ENCODE peak calls at places on chromosomes 13 and 19, in nine cellular contexts. H, I, U, S, X, P, V, E and Q are unnamed samples.

GRCh38 chr19:6060600-6061391 is 49.5 kb downstream of the RFX2 start:
- DNase-seq in H (no peak), I (no peak), U (no peak), S (peak; percentile 48), X (peak; percentile 93), P (no peak), V (no peak), E (no peak), Q (no peak)

GRCh38 chr13:77859450-77859849 is 59.2 kb downstream of the EDNRB start:
- DNase-seq in H (peak; percentile 16), I (peak; percentile 64), U (no peak), S (no peak), X (no peak), P (no peak), V (no peak), E (peak; percentile 36), Q (peak; percentile 92)

GRCh38 chr13:94162289-94162688 is 317.2 kb downstream of the DCT start:
- DNase-seq in H (peak; percentile 30), I (no peak), U (no peak), S (no peak), X (no peak), P (no peak), V (no peak), E (no peak), Q (peak; percentile 12)

GRCh38 chr19:29843180-29844051 is 31.6 kb downstream of the CCNE1 start:
- DNase-seq in H (peak; percentile 36), I (peak; percentile 27), U (no peak), S (peak; percentile 11), X (peak; percentile 71), P (no peak), V (peak; percentile 65), E (no peak), Q (peak; percentile 63)

GRCh38 chr19:3095375-3096191 is 1.4 kb downstream of the GNA11 start:
- DNase-seq in H (no peak), I (peak; percentile 41), U (no peak), S (peak; percentile 51), X (peak; percentile 88), P (no peak), V (no peak), E (no peak), Q (peak; percentile 60)

GRCh38 chr19:35620001-35620400 is 7.5 kb downstream of the HAUS5 start:
- DNase-seq in H (no peak), I (no peak), U (no peak), S (no peak), X (no peak), P (no peak), V (no peak), E (no peak), Q (no peak)

GRCh38 chr13:32284927-32285632 is 30.1 kb downstream of the ZAR1L start:
- DNase-seq in H (no peak), I (peak; percentile 78), U (no peak), S (no peak), X (peak; percentile 9), P (peak; percentile 39), V (no peak), E (peak; percentile 58), Q (peak; percentile 73)

GRCh38 chr13:26929971-26930730 is 169.6 kb upstream of the GPR12 start:
- DNase-seq in H (peak; percentile 62), I (peak; percentile 89), U (peak; percentile 35), S (peak; percentile 19), X (peak; percentile 86), P (no peak), V (peak; percentile 93), E (peak; percentile 35), Q (peak; percentile 85)

GRCh38 chr13:54611400-54611799 is 1582.8 kb downstream of the OLFM4 start:
- DNase-seq in H (no peak), I (no peak), U (no peak), S (no peak), X (no peak), P (no peak), V (no peak), E (no peak), Q (no peak)

GRCh38 chr13:93522486-93522885 is 295.9 kb downstream of the GPC6 start:
- DNase-seq in H (no peak), I (peak; percentile 12), U (no peak), S (no peak), X (peak; percentile 86), P (no peak), V (no peak), E (no peak), Q (no peak)

GRCh38 chr13:35723061-35723461 is 246.6 kb upstream of the MAB21L1 start:
- DNase-seq in H (no peak), I (peak; percentile 68), U (peak; percentile 23), S (no peak), X (no peak), P (no peak), V (no peak), E (peak; percentile 62), Q (no peak)

GRCh38 chr13:98389319-98389718 is 187.6 kb downstream of the STK24 start:
- DNase-seq in H (no peak), I (no peak), U (no peak), S (no peak), X (no peak), P (no peak), V (no peak), E (no peak), Q (peak; percentile 52)

GRCh38 chr13:30165791-30166190 is 141.6 kb downstream of the KATNAL1 start:
- DNase-seq in H (no peak), I (peak; percentile 2), U (peak; percentile 35), S (no peak), X (no peak), P (no peak), V (no peak), E (no peak), Q (no peak)

GRCh38 chr19:45814166-45814780 is 835 bp downstream of the RSPH6A start:
- DNase-seq in H (no peak), I (no peak), U (no peak), S (no peak), X (no peak), P (no peak), V (no peak), E (no peak), Q (no peak)

GRCh38 chr19:45817010-45817724 is 2.1 kb upstream of the RSPH6A start:
- DNase-seq in H (peak; percentile 93), I (peak; percentile 97), U (peak; percentile 84), S (peak; percentile 91), X (peak; percentile 98), P (peak; percentile 63), V (peak; percentile 99), E (peak; percentile 93), Q (peak; percentile 96)

GRCh38 chr19:45814851-45815481 is at the start of gene RSPH6A:
- DNase-seq in H (no peak), I (no peak), U (no peak), S (no peak), X (peak; percentile 53), P (no peak), V (no peak), E (no peak), Q (peak; percentile 33)

GRCh38 chr19:45816236-45817009 is 1.3 kb upstream of the RSPH6A start:
- DNase-seq in H (no peak), I (no peak), U (no peak), S (no peak), X (no peak), P (no peak), V (no peak), E (no peak), Q (no peak)

GRCh38 chr19:45815501-45816216 is 551 bp upstream of the RSPH6A start:
- DNase-seq in H (peak; percentile 28), I (no peak), U (no peak), S (no peak), X (peak; percentile 95), P (no peak), V (no peak), E (no peak), Q (peak; percentile 27)
- H3K4me3 ChIP-seq in H (peak overlapping the region; percentile 66), I (no peak overlapping the region), U (peak overlapping the region; percentile 42), S (no peak overlapping the region), X (peak overlapping the region; percentile 61), P (no peak overlapping the region), V (peak overlapping the region; percentile 19), E (peak overlapping the region; percentile 34), Q (peak overlapping the region; percentile 54)

GRCh38 chr19:45146716-45147337 is 14.0 kb downstream of the NKPD1 start:
- DNase-seq in H (no peak), I (no peak), U (no peak), S (no peak), X (no peak), P (no peak), V (no peak), E (no peak), Q (no peak)
- H3K36me3 ChIP-seq in H (peaks cover 49% of the 10 kb centered on the region), I (peaks cover 8% of the 10 kb centered on the region), U (peaks cover 2% of the 10 kb centered on the region), S (peaks cover 3% of the 10 kb centered on the region), X (peaks cover 1% of the 10 kb centered on the region), P (peaks cover 20% of the 10 kb centered on the region), V (peaks cover 17% of the 10 kb centered on the region), E (no peaks in the 10 kb centered on the region), Q (peaks cover 7% of the 10 kb centered on the region)

GRCh38 chr19:7337380-7338194 is 11.2 kb upstream of the ARHGEF18 start:
- DNase-seq in H (no peak), I (no peak), U (no peak), S (no peak), X (no peak), P (no peak), V (peak; percentile 17), E (no peak), Q (no peak)
- H3K4me3 ChIP-seq in H (no peak overlapping the region), I (no peak overlapping the region), U (no peak overlapping the region), S (peak overlapping the region; percentile 53), X (no peak overlapping the region), P (no peak overlapping the region), V (no peak overlapping the region), E (no peak overlapping the region), Q (no peak overlapping the region)

GRCh38 chr19:41906271-41906670 is 22.0 kb downstream of the ERFL start:
- DNase-seq in H (no peak), I (no peak), U (no peak), S (no peak), X (no peak), P (no peak), V (no peak), E (no peak), Q (no peak)
- H3K36me3 ChIP-seq in H (peaks cover 62% of the 10 kb centered on the region), I (peaks cover 55% of the 10 kb centered on the region), U (peaks cover 12% of the 10 kb centered on the region), S (peaks cover 56% of the 10 kb centered on the region), X (peaks cover 3% of the 10 kb centered on the region), P (peaks cover 36% of the 10 kb centered on the region), V (peaks cover 28% of the 10 kb centered on the region), E (no peaks in the 10 kb centered on the region), Q (peaks cover 7% of the 10 kb centered on the region)

DNA sequence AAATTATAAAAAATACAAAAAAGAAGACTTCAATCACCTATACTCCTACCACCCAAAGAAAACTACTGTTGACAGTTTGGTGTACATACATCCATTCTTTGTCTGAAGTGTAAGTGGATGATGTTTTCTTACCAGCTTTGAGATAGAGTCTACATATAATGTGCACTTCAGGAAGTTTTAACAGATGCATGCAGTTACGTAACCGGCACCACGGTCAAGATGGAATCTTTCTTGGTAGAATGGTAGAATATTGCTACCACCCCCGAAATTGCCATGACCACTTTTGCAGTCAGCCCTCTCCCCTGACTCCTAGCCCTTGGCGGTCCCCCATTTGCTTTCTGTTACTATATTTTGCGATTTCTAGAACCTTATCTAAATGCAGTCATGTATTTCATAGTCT is 1.4 kb downstream of the CUL4A start:
- DNase-seq in H (no peak), I (no peak), U (no peak), S (no peak), X (no peak), P (no peak), V (no peak), E (no peak), Q (no peak)
- H3K4me3 ChIP-seq in H (peak overlapping the region; percentile 96), I (peak overlapping the region; percentile 83), U (no peak overlapping the region), S (peak overlapping the region; percentile 95), X (no peak overlapping the region), P (peak overlapping the region; percentile 11), V (no peak overlapping the region), E (no peak overlapping the region), Q (peak overlapping the region; percentile 81)

GRCh38 chr19:19711306-19711933 is 21.5 kb downstream of the ZNF14 start:
- DNase-seq in H (no peak), I (no peak), U (no peak), S (no peak), X (peak; percentile 19), P (no peak), V (no peak), E (no peak), Q (no peak)
- H3K36me3 ChIP-seq in H (peaks cover 98% of the 10 kb centered on the region), I (peaks cover 78% of the 10 kb centered on the region), U (peaks cover 24% of the 10 kb centered on the region), S (peaks cover 44% of the 10 kb centered on the region), X (peaks cover 6% of the 10 kb centered on the region), P (peaks cover 13% of the 10 kb centered on the region), V (peaks cover 37% of the 10 kb centered on the region), E (no peaks in the 10 kb centered on the region), Q (peaks cover 30% of the 10 kb centered on the region)